ENCODE peak calls at places on chromosomes 3 and 15, in ten cellular contexts. One of them, this sample, is unnamed. For H3K9me3 and H3K36me3, the result is how much of the 10 kb centered on the place peaks cover.

GRCh38 chr15:49982586-49982985 is 136.4 kb downstream of the ATP8B4 start:
- DNase-seq in cardiac muscle cell: peak
- DNase-seq in testis: no peak
- DNase-seq in fibroblast of lung: peak
- DNase-seq in CD4-positive, CD25-positive, alpha-beta regulatory T cell: no peak
- DNase-seq in CD8-positive, alpha-beta memory T cell: no peak
- DNase-seq in left lung: no peak
- DNase-seq in heart left ventricle: no peak
- DNase-seq in heart right ventricle: no peak
- DNase-seq in Caco-2: no peak
- DNase-seq in this sample: no peak

GRCh38 chr3:38960953-38961622 is 90.7 kb downstream of the SCN11A start:
- DNase-seq in heart right ventricle: peak
- DNase-seq in heart left ventricle: peak
- DNase-seq in testis: peak
- DNase-seq in Caco-2: peak
- DNase-seq in fibroblast of lung: peak
- DNase-seq in CD8-positive, alpha-beta memory T cell: no peak
- DNase-seq in CD4-positive, CD25-positive, alpha-beta regulatory T cell: peak
- DNase-seq in left lung: no peak
- DNase-seq in cardiac muscle cell: peak
- DNase-seq in this sample: peak

GRCh38 chr3:73520931-73521461 is 103.7 kb downstream of the PDZRN3 start:
- DNase-seq in Caco-2: no peak
- DNase-seq in fibroblast of lung: peak
- DNase-seq in heart right ventricle: no peak
- DNase-seq in left lung: peak
- DNase-seq in cardiac muscle cell: peak
- DNase-seq in CD4-positive, CD25-positive, alpha-beta regulatory T cell: no peak
- DNase-seq in CD8-positive, alpha-beta memory T cell: no peak
- DNase-seq in heart left ventricle: peak
- DNase-seq in testis: no peak
- DNase-seq in this sample: peak

GRCh38 chr3:191301017-191301416 is 28.2 kb upstream of the CCDC50 start:
- DNase-seq in Caco-2: no peak
- DNase-seq in CD8-positive, alpha-beta memory T cell: no peak
- DNase-seq in cardiac muscle cell: no peak
- DNase-seq in fibroblast of lung: no peak
- DNase-seq in testis: no peak
- DNase-seq in heart right ventricle: no peak
- DNase-seq in heart left ventricle: no peak
- DNase-seq in left lung: no peak
- DNase-seq in CD4-positive, CD25-positive, alpha-beta regulatory T cell: no peak
- DNase-seq in this sample: no peak

GRCh38 chr3:151896662-151897012 is 23.2 kb downstream of the SUCNR1 start:
- DNase-seq in cardiac muscle cell: no peak
- DNase-seq in heart right ventricle: no peak
- DNase-seq in testis: no peak
- DNase-seq in left lung: no peak
- DNase-seq in heart left ventricle: no peak
- DNase-seq in CD8-positive, alpha-beta memory T cell: no peak
- DNase-seq in fibroblast of lung: peak
- DNase-seq in CD4-positive, CD25-positive, alpha-beta regulatory T cell: no peak
- DNase-seq in Caco-2: no peak
- DNase-seq in this sample: no peak

GRCh38 chr15:56913241-56913640 is 5.2 kb upstream of the TCF12 start:
- DNase-seq in CD8-positive, alpha-beta memory T cell: no peak
- DNase-seq in testis: no peak
- DNase-seq in heart left ventricle: no peak
- DNase-seq in fibroblast of lung: no peak
- DNase-seq in left lung: no peak
- DNase-seq in CD4-positive, CD25-positive, alpha-beta regulatory T cell: no peak
- DNase-seq in cardiac muscle cell: peak
- DNase-seq in Caco-2: no peak
- DNase-seq in heart right ventricle: no peak
- DNase-seq in this sample: no peak

GRCh38 chr15:55033574-55033973 is 163.2 kb downstream of the RSL24D1 start:
- DNase-seq in left lung: no peak
- DNase-seq in Caco-2: no peak
- DNase-seq in testis: no peak
- DNase-seq in fibroblast of lung: no peak
- DNase-seq in CD4-positive, CD25-positive, alpha-beta regulatory T cell: no peak
- DNase-seq in cardiac muscle cell: no peak
- DNase-seq in heart right ventricle: no peak
- DNase-seq in CD8-positive, alpha-beta memory T cell: no peak
- DNase-seq in heart left ventricle: no peak
- DNase-seq in this sample: no peak

GRCh38 chr3:184295771-184296170 is 3.3 kb upstream of the PSMD2 start:
- DNase-seq in testis: no peak
- DNase-seq in heart right ventricle: no peak
- DNase-seq in left lung: no peak
- DNase-seq in Caco-2: no peak
- DNase-seq in fibroblast of lung: no peak
- DNase-seq in cardiac muscle cell: no peak
- DNase-seq in CD4-positive, CD25-positive, alpha-beta regulatory T cell: no peak
- DNase-seq in heart left ventricle: no peak
- DNase-seq in CD8-positive, alpha-beta memory T cell: no peak
- DNase-seq in this sample: peak

GRCh38 chr3:184670091-184670602 is 41.7 kb downstream of the MAGEF1 start:
- DNase-seq in testis: no peak
- DNase-seq in CD8-positive, alpha-beta memory T cell: no peak
- DNase-seq in left lung: no peak
- DNase-seq in fibroblast of lung: no peak
- DNase-seq in heart right ventricle: no peak
- DNase-seq in Caco-2: no peak
- DNase-seq in CD4-positive, CD25-positive, alpha-beta regulatory T cell: no peak
- DNase-seq in cardiac muscle cell: no peak
- DNase-seq in heart left ventricle: no peak
- DNase-seq in this sample: no peak

GRCh38 chr3:73203633-73204032 is 142.2 kb downstream of the EBLN2 start:
- DNase-seq in CD4-positive, CD25-positive, alpha-beta regulatory T cell: no peak
- DNase-seq in cardiac muscle cell: no peak
- DNase-seq in Caco-2: no peak
- DNase-seq in testis: no peak
- DNase-seq in heart left ventricle: no peak
- DNase-seq in fibroblast of lung: no peak
- DNase-seq in CD8-positive, alpha-beta memory T cell: no peak
- DNase-seq in heart right ventricle: no peak
- DNase-seq in left lung: no peak
- DNase-seq in this sample: no peak

GRCh38 chr3:140424211-140424610 is 253.7 kb upstream of the TRIM42 start:
- DNase-seq in left lung: no peak
- DNase-seq in fibroblast of lung: peak
- DNase-seq in heart right ventricle: no peak
- DNase-seq in heart left ventricle: no peak
- DNase-seq in Caco-2: no peak
- DNase-seq in CD8-positive, alpha-beta memory T cell: no peak
- DNase-seq in cardiac muscle cell: no peak
- DNase-seq in testis: no peak
- DNase-seq in CD4-positive, CD25-positive, alpha-beta regulatory T cell: no peak
- DNase-seq in this sample: no peak

GRCh38 chr3:28476194-28476593 is 127.6 kb upstream of the AZI2 start:
- DNase-seq in CD4-positive, CD25-positive, alpha-beta regulatory T cell: peak
- DNase-seq in heart left ventricle: no peak
- DNase-seq in heart right ventricle: no peak
- DNase-seq in Caco-2: no peak
- DNase-seq in cardiac muscle cell: peak
- DNase-seq in left lung: no peak
- DNase-seq in testis: no peak
- DNase-seq in CD8-positive, alpha-beta memory T cell: no peak
- DNase-seq in fibroblast of lung: peak
- DNase-seq in this sample: no peak

DNA sequence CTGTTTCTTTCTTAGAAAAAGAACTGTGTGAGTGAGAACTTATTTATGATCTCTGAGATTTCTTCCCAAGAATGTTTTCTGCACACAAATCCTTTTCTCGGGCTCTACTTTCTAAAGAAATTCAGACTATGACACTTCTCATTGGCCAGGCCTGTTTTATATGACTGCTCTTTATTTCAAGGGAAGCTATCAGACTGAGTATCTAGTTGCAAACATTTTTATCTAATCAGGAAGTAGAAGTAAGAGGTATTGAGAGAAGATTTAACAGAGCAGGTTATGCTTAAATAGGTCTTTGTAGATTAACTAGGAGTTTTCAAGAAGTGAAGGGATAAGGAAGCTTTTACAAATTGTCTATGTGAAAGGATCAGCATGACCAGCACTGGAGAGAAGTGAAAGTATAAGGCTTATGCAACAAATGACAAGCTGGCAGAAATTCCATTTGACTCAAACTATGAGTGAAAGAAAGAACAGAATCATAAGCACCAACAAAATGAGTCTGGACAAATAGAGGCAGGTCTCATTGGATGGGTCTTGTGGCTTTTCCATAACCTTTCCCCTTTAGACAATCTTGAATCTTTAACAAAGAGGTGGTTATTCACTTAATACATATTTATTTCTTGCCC is 71.9 kb upstream of the CHL1 start:
- DNase-seq in fibroblast of lung: no peak
- DNase-seq in heart left ventricle: no peak
- DNase-seq in CD4-positive, CD25-positive, alpha-beta regulatory T cell: no peak
- DNase-seq in testis: no peak
- DNase-seq in Caco-2: no peak
- DNase-seq in heart right ventricle: no peak
- DNase-seq in cardiac muscle cell: no peak
- DNase-seq in CD8-positive, alpha-beta memory T cell: no peak
- DNase-seq in left lung: no peak
- DNase-seq in this sample: no peak
- H3K9me3 ChIP-seq in fibroblast of lung: under half
- H3K9me3 ChIP-seq in heart left ventricle: under half
- H3K9me3 ChIP-seq in CD4-positive, CD25-positive, alpha-beta regulatory T cell: under half
- H3K9me3 ChIP-seq in testis: under half
- H3K9me3 ChIP-seq in Caco-2: under half
- H3K9me3 ChIP-seq in heart right ventricle: under half
- H3K9me3 ChIP-seq in cardiac muscle cell: under half
- H3K9me3 ChIP-seq in CD8-positive, alpha-beta memory T cell: under half
- H3K9me3 ChIP-seq in left lung: under half
- H3K9me3 ChIP-seq in this sample: under half

DNA sequence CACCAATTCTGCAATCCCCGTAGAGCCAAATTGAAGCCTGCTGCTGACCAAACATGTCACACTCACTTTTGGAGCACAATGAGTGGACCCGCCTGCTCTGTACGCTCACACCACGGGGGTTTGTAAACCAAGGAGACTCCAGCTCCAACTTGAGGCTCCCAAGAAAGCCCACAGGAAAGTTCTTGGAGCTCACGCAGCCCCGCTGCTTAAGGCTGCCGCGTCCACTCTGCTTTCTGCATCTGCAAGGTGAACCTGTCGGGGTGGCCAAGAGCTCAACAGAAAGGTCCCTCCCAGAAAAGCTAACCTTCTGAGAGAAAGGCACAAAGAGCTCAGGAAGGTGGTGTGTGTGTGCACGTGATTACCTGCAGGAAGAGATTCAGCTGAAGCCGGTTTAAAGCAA is 94.9 kb downstream of the PCSK6 start:
- DNase-seq in CD8-positive, alpha-beta memory T cell: no peak
- DNase-seq in left lung: no peak
- DNase-seq in heart right ventricle: no peak
- DNase-seq in Caco-2: no peak
- DNase-seq in heart left ventricle: no peak
- DNase-seq in cardiac muscle cell: no peak
- DNase-seq in fibroblast of lung: no peak
- DNase-seq in CD4-positive, CD25-positive, alpha-beta regulatory T cell: no peak
- DNase-seq in testis: no peak
- DNase-seq in this sample: no peak
- H3K36me3 ChIP-seq in CD8-positive, alpha-beta memory T cell: under half
- H3K36me3 ChIP-seq in left lung: under half
- H3K36me3 ChIP-seq in heart right ventricle: under half
- H3K36me3 ChIP-seq in Caco-2: under half
- H3K36me3 ChIP-seq in heart left ventricle: under half
- H3K36me3 ChIP-seq in cardiac muscle cell: under half
- H3K36me3 ChIP-seq in fibroblast of lung: under half
- H3K36me3 ChIP-seq in CD4-positive, CD25-positive, alpha-beta regulatory T cell: under half
- H3K36me3 ChIP-seq in testis: under half
- H3K36me3 ChIP-seq in this sample: under half

GRCh38 chr3:98404010-98404409 is 13.5 kb downstream of the OR5K3 start:
- DNase-seq in Caco-2: no peak
- DNase-seq in heart right ventricle: no peak
- DNase-seq in fibroblast of lung: no peak
- DNase-seq in cardiac muscle cell: no peak
- DNase-seq in CD4-positive, CD25-positive, alpha-beta regulatory T cell: no peak
- DNase-seq in heart left ventricle: no peak
- DNase-seq in CD8-positive, alpha-beta memory T cell: no peak
- DNase-seq in testis: no peak
- DNase-seq in left lung: no peak
- DNase-seq in this sample: no peak

GRCh38 chr3:98406034-98406433 is 15.6 kb downstream of the OR5K3 start:
- DNase-seq in testis: no peak
- DNase-seq in left lung: no peak
- DNase-seq in CD4-positive, CD25-positive, alpha-beta regulatory T cell: no peak
- DNase-seq in fibroblast of lung: no peak
- DNase-seq in heart left ventricle: no peak
- DNase-seq in Caco-2: no peak
- DNase-seq in cardiac muscle cell: no peak
- DNase-seq in CD8-positive, alpha-beta memory T cell: no peak
- DNase-seq in heart right ventricle: no peak
- DNase-seq in this sample: no peak

GRCh38 chr3:98398513-98398912 is 8.0 kb downstream of the OR5K3 start:
- DNase-seq in fibroblast of lung: no peak
- DNase-seq in Caco-2: no peak
- DNase-seq in CD8-positive, alpha-beta memory T cell: no peak
- DNase-seq in cardiac muscle cell: no peak
- DNase-seq in CD4-positive, CD25-positive, alpha-beta regulatory T cell: no peak
- DNase-seq in heart right ventricle: no peak
- DNase-seq in heart left ventricle: no peak
- DNase-seq in testis: no peak
- DNase-seq in left lung: no peak
- DNase-seq in this sample: no peak

GRCh38 chr3:98402507-98402906 is 12.0 kb downstream of the OR5K3 start:
- DNase-seq in CD8-positive, alpha-beta memory T cell: no peak
- DNase-seq in heart left ventricle: no peak
- DNase-seq in left lung: no peak
- DNase-seq in fibroblast of lung: no peak
- DNase-seq in Caco-2: no peak
- DNase-seq in CD4-positive, CD25-positive, alpha-beta regulatory T cell: no peak
- DNase-seq in heart right ventricle: no peak
- DNase-seq in testis: no peak
- DNase-seq in cardiac muscle cell: no peak
- DNase-seq in this sample: no peak
- H3K9me3 ChIP-seq in CD8-positive, alpha-beta memory T cell: under half
- H3K9me3 ChIP-seq in heart left ventricle: half or more
- H3K9me3 ChIP-seq in left lung: half or more
- H3K9me3 ChIP-seq in fibroblast of lung: under half
- H3K9me3 ChIP-seq in Caco-2: under half
- H3K9me3 ChIP-seq in CD4-positive, CD25-positive, alpha-beta regulatory T cell: under half
- H3K9me3 ChIP-seq in heart right ventricle: half or more
- H3K9me3 ChIP-seq in testis: under half
- H3K9me3 ChIP-seq in cardiac muscle cell: under half
- H3K9me3 ChIP-seq in this sample: under half

DNA sequence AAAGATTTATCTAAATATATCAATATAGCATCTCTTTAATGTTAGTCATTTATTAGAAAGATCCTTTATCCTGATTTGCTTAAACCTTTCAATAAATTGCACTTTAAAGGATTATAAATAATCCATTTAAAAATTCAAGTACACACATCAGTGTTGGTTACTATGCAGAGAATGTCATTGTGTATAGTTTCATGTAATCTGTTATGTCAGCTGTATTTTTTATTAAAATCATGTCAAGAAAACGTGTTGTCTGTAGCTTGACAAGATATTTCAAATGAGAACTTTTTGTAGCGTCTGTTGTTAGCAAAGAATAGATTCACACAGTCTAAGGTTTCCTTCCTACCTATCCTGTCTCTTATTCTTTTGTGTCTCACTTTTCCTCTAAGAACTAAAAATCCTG is 7.8 kb downstream of the PDHB start:
- DNase-seq in cardiac muscle cell: no peak
- DNase-seq in Caco-2: no peak
- DNase-seq in heart right ventricle: no peak
- DNase-seq in left lung: no peak
- DNase-seq in CD8-positive, alpha-beta memory T cell: no peak
- DNase-seq in heart left ventricle: no peak
- DNase-seq in fibroblast of lung: no peak
- DNase-seq in testis: no peak
- DNase-seq in CD4-positive, CD25-positive, alpha-beta regulatory T cell: no peak
- DNase-seq in this sample: no peak
- H3K36me3 ChIP-seq in cardiac muscle cell: half or more
- H3K36me3 ChIP-seq in Caco-2: under half
- H3K36me3 ChIP-seq in heart right ventricle: under half
- H3K36me3 ChIP-seq in left lung: half or more
- H3K36me3 ChIP-seq in CD8-positive, alpha-beta memory T cell: under half
- H3K36me3 ChIP-seq in heart left ventricle: under half
- H3K36me3 ChIP-seq in fibroblast of lung: under half
- H3K36me3 ChIP-seq in testis: under half
- H3K36me3 ChIP-seq in CD4-positive, CD25-positive, alpha-beta regulatory T cell: half or more
- H3K36me3 ChIP-seq in this sample: under half